ENCODE peak calls at places on chromosome 14, in seven cellular contexts. O, K, I, Y, J, X and N are unnamed samples.

GRCh38 chr14:34678306-34678705 is 36.1 kb downstream of the CFL2 start:
- DNase-seq in O (no peak), K (no peak), I (no peak), Y (no peak), J (no peak), X (no peak), N (no peak)

GRCh38 chr14:84403585-84403984 is 1126.4 kb upstream of the FLRT2 start:
- DNase-seq in O (no peak), K (no peak), I (no peak), Y (no peak), J (no peak), X (peak), N (no peak)

GRCh38 chr14:69694730-69695663 is 71.9 kb upstream of the SRSF5 start:
- DNase-seq in O (peak), K (no peak), I (no peak), Y (no peak), J (no peak), X (peak), N (no peak)

GRCh38 chr14:71245659-71246361 is 338.6 kb downstream of the PCNX1 start:
- DNase-seq in O (no peak), K (no peak), I (no peak), Y (no peak), J (no peak), X (no peak), N (no peak)

GRCh38 chr14:91269076-91269991 is 24.8 kb upstream of the GPR68 start:
- DNase-seq in O (no peak), K (no peak), I (no peak), Y (no peak), J (no peak), X (no peak), N (no peak)

GRCh38 chr14:36130186-36130585 is 46.3 kb downstream of the PTCSC3 start:
- DNase-seq in O (no peak), K (no peak), I (no peak), Y (no peak), J (no peak), X (no peak), N (no peak)

GRCh38 chr14:36663404-36664321 is 2.0 kb downstream of the PAX9 start:
- DNase-seq in O (no peak), K (no peak), I (no peak), Y (no peak), J (no peak), X (peak), N (no peak)

GRCh38 chr14:59687663-59688062 is 111.1 kb upstream of the CCDC175 start:
- DNase-seq in O (no peak), K (no peak), I (no peak), Y (no peak), J (no peak), X (peak), N (no peak)

GRCh38 chr14:102819176-102819628 is 42.0 kb downstream of the TRAF3 start:
- DNase-seq in O (no peak), K (no peak), I (peak), Y (no peak), J (no peak), X (no peak), N (no peak)

GRCh38 chr14:92308676-92309075 is 14.3 kb upstream of the SLC24A4 start:
- DNase-seq in O (no peak), K (no peak), I (no peak), Y (no peak), J (no peak), X (no peak), N (no peak)

GRCh38 chr14:31785574-31785973 is 224.4 kb downstream of the NUBPL start:
- DNase-seq in O (no peak), K (no peak), I (no peak), Y (no peak), J (no peak), X (no peak), N (no peak)

GRCh38 chr14:33280646-33281045 is 342.0 kb downstream of the NPAS3 start:
- DNase-seq in O (no peak), K (no peak), I (no peak), Y (no peak), J (no peak), X (no peak), N (no peak)

GRCh38 chr14:101066826-101067508 is 163.4 kb upstream of the RTL1 start:
- DNase-seq in O (no peak), K (peak), I (peak), Y (peak), J (peak), X (no peak), N (no peak)

GRCh38 chr14:83798421-83798820 is 1731.5 kb upstream of the FLRT2 start:
- DNase-seq in O (no peak), K (no peak), I (no peak), Y (no peak), J (no peak), X (no peak), N (no peak)

GRCh38 chr14:90850487-90850886 is 34.3 kb upstream of the TTC7B start:
- DNase-seq in O (peak), K (no peak), I (peak), Y (no peak), J (no peak), X (no peak), N (peak)

GRCh38 chr14:68145036-68145435 is 325.5 kb downstream of the RAD51B start:
- DNase-seq in O (no peak), K (no peak), I (peak), Y (no peak), J (no peak), X (no peak), N (no peak)

GRCh38 chr14:92690171-92691011 is 58.0 kb downstream of the LGMN start:
- DNase-seq in O (peak), K (peak), I (peak), Y (no peak), J (no peak), X (peak), N (peak)

GRCh38 chr14:89509891-89510290 is 92.9 kb upstream of the FOXN3 start:
- DNase-seq in O (peak), K (no peak), I (no peak), Y (no peak), J (no peak), X (no peak), N (no peak)

GRCh38 chr14:72700338-72701231 is 193.3 kb downstream of the DPF3 start:
- DNase-seq in O (peak), K (no peak), I (no peak), Y (no peak), J (no peak), X (no peak), N (no peak)

GRCh38 chr14:100747021-100747586 is 20.4 kb downstream of the DLK1 start:
- DNase-seq in O (peak), K (peak), I (no peak), Y (peak), J (peak), X (peak), N (peak)

GRCh38 chr14:75069811-75070145 is 337 bp downstream of the ZC2HC1C start:
- DNase-seq in O (no peak), K (no peak), I (no peak), Y (no peak), J (no peak), X (no peak), N (no peak)

GRCh38 chr14:75067212-75067611 is 2.2 kb upstream of the ZC2HC1C start:
- DNase-seq in O (no peak), K (no peak), I (no peak), Y (no peak), J (no peak), X (no peak), N (no peak)

GRCh38 chr14:75068294-75069020 is 984 bp upstream of the ZC2HC1C start:
- DNase-seq in O (no peak), K (no peak), I (no peak), Y (no peak), J (no peak), X (no peak), N (no peak)

GRCh38 chr14:75070383-75070782 is 942 bp downstream of the ZC2HC1C start:
- DNase-seq in O (no peak), K (peak), I (peak), Y (peak), J (peak), X (peak), N (no peak)

GRCh38 chr14:75069021-75069810 is at the start of gene ZC2HC1C:
- DNase-seq in O (peak), K (peak), I (peak), Y (peak), J (peak), X (peak), N (peak)
- TF ChIP-seq POLR2A in O (no peak), K (peak), I (peak), Y (peak), J (peak), X (peak), N (peak)

GRCh38 chr14:24113379-24113800 is 1.2 kb upstream of the DCAF11 start:
- DNase-seq in O (no peak), K (no peak), I (no peak), Y (no peak), J (no peak), X (no peak), N (no peak)

GRCh38 chr14:24114536-24115450 is at the start of the genes DCAF11 and NRL:
- DNase-seq in O (peak), K (peak), I (peak), Y (peak), J (peak), X (peak), N (peak)

GRCh38 chr14:24116111-24116809 is 1.5 kb upstream of the NRL start:
- DNase-seq in O (no peak), K (no peak), I (no peak), Y (no peak), J (no peak), X (no peak), N (no peak)

GRCh38 chr14:24115451-24116110 is 832 bp upstream of the NRL start:
- DNase-seq in O (no peak), K (no peak), I (no peak), Y (no peak), J (no peak), X (no peak), N (no peak)

DNA sequence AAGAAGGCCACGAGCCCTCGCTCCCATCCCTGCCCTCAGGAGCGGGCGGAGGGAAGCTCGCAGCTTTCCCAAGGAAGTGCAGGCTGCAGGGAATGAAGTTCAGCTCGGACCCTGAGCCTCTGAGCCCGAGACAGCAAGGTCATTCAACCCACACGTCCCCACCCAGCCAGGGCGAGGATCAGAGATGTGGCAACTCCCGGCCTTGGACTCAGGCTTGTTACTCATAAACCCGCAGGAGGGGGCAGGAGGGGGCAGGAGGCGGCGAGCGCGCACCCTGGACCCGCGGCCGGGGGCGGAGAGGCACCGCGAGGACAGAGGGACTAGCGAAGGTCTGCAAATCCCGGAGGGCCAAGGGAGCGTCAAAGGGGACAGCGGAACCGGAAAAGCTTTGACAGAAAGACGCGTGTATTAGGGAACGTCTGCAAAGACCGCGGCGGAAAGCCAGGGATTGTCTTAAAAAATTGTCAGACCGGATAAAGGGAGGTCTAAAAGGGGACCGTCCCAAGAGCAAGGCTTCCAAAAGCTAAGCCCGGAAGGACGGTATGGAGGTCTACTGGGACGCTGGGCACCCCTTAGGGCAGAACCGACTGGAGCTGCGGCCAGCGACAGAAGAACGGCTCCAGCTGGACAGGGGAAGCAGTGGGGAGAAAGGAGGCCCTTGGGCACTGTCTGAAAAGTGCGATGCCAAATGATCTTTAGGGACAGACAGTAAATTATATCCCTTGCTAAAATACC is 609 bp upstream of the DCAF11 start:
- DNase-seq in O (peak), K (peak), I (peak), Y (peak), J (peak), X (peak), N (peak)
- TF ChIP-seq POLR2A in O (peak), K (no peak), I (peak), Y (peak), J (peak), X (peak), N (peak)

DNA sequence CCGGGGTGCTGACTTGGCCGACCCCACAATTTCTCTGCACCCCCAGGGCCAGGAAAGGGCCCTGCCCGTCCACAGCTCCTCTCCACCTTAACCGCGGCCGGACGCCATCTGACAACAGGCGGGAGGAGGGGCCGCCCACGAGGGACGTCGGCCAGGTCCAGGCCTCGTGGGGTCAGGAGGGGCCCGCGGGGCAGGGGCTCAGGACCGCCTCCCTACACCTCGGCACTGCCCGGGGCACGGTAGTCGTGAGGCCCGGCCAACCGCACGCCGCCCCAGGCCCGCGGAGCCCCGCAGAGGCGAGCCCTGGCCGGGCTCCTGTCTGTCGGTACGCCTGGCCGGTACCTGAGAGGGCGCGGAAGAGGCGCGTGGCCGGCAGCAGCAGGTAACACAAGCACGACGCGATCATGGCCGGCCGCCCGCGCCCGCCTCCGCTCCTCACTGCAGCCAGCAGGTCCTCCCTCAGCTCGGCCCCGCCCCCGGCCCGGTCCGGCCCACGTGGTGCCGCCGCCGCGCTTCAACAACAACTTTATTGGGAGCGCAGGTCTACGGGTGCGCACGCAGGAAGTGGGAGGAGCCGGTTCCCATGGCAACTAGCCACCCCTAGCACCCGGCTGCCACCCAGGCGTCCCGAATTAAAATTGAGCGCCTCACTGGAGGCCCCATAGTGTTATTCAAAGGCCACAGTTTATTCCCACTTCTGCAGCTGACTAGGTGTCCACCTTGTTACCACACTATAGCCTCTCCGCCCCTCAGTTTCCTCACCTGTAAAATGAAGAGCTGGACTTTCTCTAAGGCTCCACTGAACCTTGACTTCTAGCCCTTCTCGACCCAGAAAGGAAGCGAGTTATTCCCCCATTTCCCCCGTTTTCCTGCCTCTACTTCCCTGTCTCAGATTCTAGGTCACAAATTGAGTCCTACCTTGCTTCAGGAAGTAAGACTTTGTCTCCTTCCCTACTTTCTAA is at the start of gene ANGEL1:
- DNase-seq in O (peak), K (peak), I (peak), Y (peak), J (peak), X (peak), N (peak)
- TF ChIP-seq POLR2A in O (no peak), K (peak), I (peak), Y (peak), J (peak), X (peak), N (peak)

GRCh38 chr14:75258803-75259509 is 19.7 kb upstream of the FOS start:
- DNase-seq in O (peak), K (peak), I (peak), Y (peak), J (peak), X (peak), N (peak)
- TF ChIP-seq POLR2A in O (peak), K (peak), I (peak), Y (peak), J (peak), X (peak), N (no peak)

GRCh38 chr14:54488318-54488645 is 498 bp downstream of the GMFB start:
- DNase-seq in O (no peak), K (no peak), I (no peak), Y (no peak), J (no peak), X (no peak), N (no peak)

GRCh38 chr14:54489731-54490447 is 1.1 kb upstream of the GMFB start:
- DNase-seq in O (no peak), K (no peak), I (no peak), Y (no peak), J (no peak), X (no peak), N (no peak)

GRCh38 chr14:54490448-54490805 is 1.6 kb upstream of the GMFB start:
- DNase-seq in O (no peak), K (no peak), I (no peak), Y (no peak), J (no peak), X (no peak), N (no peak)

GRCh38 chr14:54488646-54489317 is at the start of gene GMFB:
- DNase-seq in O (peak), K (peak), I (peak), Y (peak), J (peak), X (peak), N (peak)

DNA sequence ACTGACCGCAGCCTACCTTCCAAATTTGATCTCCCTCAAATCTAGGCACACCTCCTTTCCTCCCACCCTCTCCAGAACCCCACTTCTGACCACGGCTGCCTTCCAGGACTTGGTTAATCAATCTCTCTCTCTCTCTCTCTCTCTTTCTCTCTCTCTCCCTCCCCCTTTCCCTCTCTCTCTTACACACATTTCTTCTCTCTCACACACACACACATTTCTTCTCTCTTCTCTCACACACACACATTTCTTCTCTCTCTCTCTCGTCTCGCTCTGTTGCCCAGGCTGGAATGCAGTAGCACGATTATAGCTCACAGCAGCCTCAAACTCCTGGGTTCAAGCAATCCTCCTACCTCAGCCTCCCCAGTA is 521 bp upstream of the GMFB start:
- DNase-seq in O (no peak), K (no peak), I (no peak), Y (no peak), J (no peak), X (peak), N (no peak)
- TF ChIP-seq POLR2A in O (no peak), K (no peak), I (no peak), Y (no peak), J (no peak), X (no peak), N (no peak)

GRCh38 chr14:105903971-105904370 is 377.6 kb downstream of the TMEM121 start:
- DNase-seq in O (no peak), K (no peak), I (no peak), Y (no peak), J (no peak), X (no peak), N (no peak)
- TF ChIP-seq POLR2A in O (no peak), K (no peak), I (no peak), Y (no peak), J (no peak), X (no peak), N (no peak)

DNA sequence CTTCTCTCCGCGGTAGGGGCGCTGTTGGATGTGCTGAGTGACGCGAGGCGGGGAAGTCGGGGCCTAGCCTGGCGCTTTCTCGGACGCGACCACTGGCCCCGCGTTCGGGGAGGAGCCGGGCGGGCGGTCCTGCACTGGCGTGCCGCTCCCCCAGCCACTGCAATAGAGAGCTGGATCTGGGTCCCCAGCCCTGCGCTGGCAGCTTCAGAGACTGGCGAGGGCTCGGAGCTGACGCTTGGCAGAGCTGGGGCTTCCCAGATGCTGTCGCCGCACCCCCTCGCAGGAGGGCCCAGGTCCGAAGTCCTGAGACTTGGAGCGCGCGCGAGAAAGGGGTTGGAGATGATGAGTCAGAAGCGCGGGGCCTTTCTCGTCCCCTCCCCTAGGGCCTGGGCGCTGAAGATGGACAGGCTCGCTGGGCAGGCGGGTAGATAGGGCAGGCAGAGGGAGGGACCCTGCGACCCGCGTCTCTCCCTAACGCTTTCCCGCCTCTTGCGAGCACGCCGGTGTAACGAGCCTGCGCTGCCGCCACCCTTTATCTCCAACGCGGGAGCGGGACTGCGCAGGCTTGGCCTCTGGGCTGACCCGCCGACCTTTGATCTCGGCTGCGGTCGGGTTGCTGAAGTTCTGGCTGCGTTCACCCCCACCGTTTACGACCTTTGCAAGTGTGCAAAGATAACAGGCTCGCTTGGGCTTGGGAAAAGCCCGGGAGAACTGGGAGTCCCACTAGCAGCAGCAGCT is 3.0 kb downstream of the TMEM253 start:
- DNase-seq in O (peak), K (peak), I (peak), Y (peak), J (peak), X (peak), N (peak)
- TF ChIP-seq POLR2A in O (peak), K (peak), I (peak), Y (peak), J (peak), X (peak), N (peak)